ENCODE peak calls at places on chromosomes 3 and 15, in six cellular contexts. M is IMR-90, N is mesenchymal stem cell, V is neuronal stem cell, K is H9, R is trophoblast cell. X is an unnamed sample.

GRCh38 chr3:64900916-64901903 is 213.4 kb upstream of the ADAMTS9 start:
- DNase-seq in K (no peak), R (no peak), N (no peak), M (peak), V (no peak), X (no peak)

GRCh38 chr3:47605646-47606045 is 27.0 kb upstream of the CSPG5 start:
- DNase-seq in M (peak), R (no peak), N (peak), K (no peak), V (no peak), X (no peak)

GRCh38 chr15:85691350-85692240 is 103.1 kb downstream of the KLHL25 start:
- DNase-seq in R (no peak), N (no peak), V (no peak), M (no peak), K (no peak), X (no peak)

GRCh38 chr3:100231668-100232067 is 29.1 kb upstream of the TBC1D23 start:
- DNase-seq in R (no peak), N (no peak), K (no peak), M (peak), V (no peak), X (no peak)

GRCh38 chr15:74937602-74938371 is at the start of gene COX5A:
- DNase-seq in R (peak), N (peak), M (peak), K (peak), V (peak), X (peak)

GRCh38 chr15:85419200-85419599 is 38.8 kb downstream of the AKAP13 start:
- DNase-seq in V (no peak), K (no peak), N (no peak), R (no peak), M (peak), X (no peak)

GRCh38 chr3:51550080-51550819 is 11.7 kb downstream of the RAD54L2 start:
- DNase-seq in V (no peak), R (peak), K (no peak), N (peak), M (no peak), X (no peak)

GRCh38 chr3:128278761-128279593 is 125.7 kb downstream of the EEFSEC start:
- DNase-seq in V (peak), N (peak), M (peak), K (peak), R (no peak), X (no peak)

GRCh38 chr15:68447209-68447608 is 15.2 kb upstream of the ITGA11 start:
- DNase-seq in K (no peak), R (no peak), N (no peak), V (no peak), M (no peak), X (no peak)

GRCh38 chr3:29255854-29256696 is 24.8 kb upstream of the RBMS3 start:
- DNase-seq in R (no peak), M (peak), V (no peak), K (no peak), N (peak), X (no peak)

GRCh38 chr15:70526221-70526973 is 237.0 kb downstream of the UACA start:
- DNase-seq in V (no peak), R (no peak), N (peak), K (peak), M (peak), X (no peak)

GRCh38 chr3:193865339-193865738 is 270.6 kb upstream of the HES1 start:
- DNase-seq in N (no peak), R (no peak), M (no peak), V (no peak), K (no peak), X (no peak)

GRCh38 chr3:12187448-12188327 is 29.0 kb upstream of the TIMP4 start:
- DNase-seq in M (peak), V (no peak), N (peak), K (no peak), R (no peak), X (no peak)

GRCh38 chr3:32816439-32817194 is 1.2 kb upstream of the TRIM71 start:
- DNase-seq in M (no peak), K (peak), V (peak), N (peak), R (no peak), X (peak)

GRCh38 chr15:38207591-38207990 is 45.0 kb upstream of the SPRED1 start:
- DNase-seq in V (no peak), K (no peak), N (no peak), R (peak), M (no peak), X (no peak)

GRCh38 chr3:13782501-13782900 is 97.4 kb downstream of the WNT7A start:
- DNase-seq in K (no peak), M (no peak), R (no peak), N (no peak), V (no peak), X (no peak)

GRCh38 chr3:100647673-100648072 is 38.3 kb downstream of the ADGRG7 start:
- DNase-seq in V (no peak), N (no peak), M (no peak), K (no peak), R (no peak), X (no peak)

GRCh38 chr15:89112341-89112971 is 24.2 kb downstream of the ABHD2 start:
- DNase-seq in K (no peak), V (no peak), M (peak), N (no peak), R (no peak), X (no peak)

GRCh38 chr3:68936855-68937254 is 4.5 kb upstream of the TAFA4 start:
- DNase-seq in M (no peak), R (no peak), K (no peak), V (no peak), N (no peak), X (no peak)

GRCh38 chr15:60096157-60096556 is 92.0 kb downstream of the FOXB1 start:
- DNase-seq in K (no peak), R (peak), N (no peak), V (no peak), M (peak), X (no peak)

GRCh38 chr3:148162132-148162531 is 535.6 kb upstream of the AGTR1 start:
- DNase-seq in M (no peak), N (no peak), K (no peak), R (no peak), V (no peak), X (no peak)

GRCh38 chr3:82178291-82178690 is 416.8 kb upstream of the GBE1 start:
- DNase-seq in V (no peak), R (no peak), N (no peak), M (no peak), K (no peak), X (no peak)

GRCh38 chr3:128369881-128370642 is 96.6 kb downstream of the DNAJB8 start:
- DNase-seq in K (no peak), R (no peak), M (no peak), V (no peak), N (no peak), X (no peak)

GRCh38 chr3:121621491-121621890 is 28.3 kb downstream of the FBXO40 start:
- DNase-seq in N (no peak), M (no peak), R (no peak), V (no peak), K (no peak), X (no peak)

GRCh38 chr3:165273411-165273810 is 77.2 kb upstream of the SLITRK3 start:
- DNase-seq in V (no peak), K (no peak), R (no peak), M (no peak), N (no peak), X (no peak)

GRCh38 chr3:134361162-134361831 is 12.9 kb downstream of the AMOTL2 start:
- DNase-seq in M (no peak), V (no peak), R (no peak), K (no peak), N (no peak), X (no peak)

GRCh38 chr3:127674099-127674792 is 1.5 kb downstream of the ABTB1 start:
- DNase-seq in V (no peak), K (no peak), R (no peak), M (no peak), N (no peak), X (no peak)

GRCh38 chr3:189947948-189948723 is 172.6 kb downstream of the P3H2 start:
- DNase-seq in V (no peak), K (no peak), N (peak), M (peak), R (peak), X (no peak)

GRCh38 chr3:65279225-65279624 is 591.4 kb upstream of the ADAMTS9 start:
- DNase-seq in V (no peak), R (no peak), N (no peak), K (no peak), M (no peak), X (no peak)

GRCh38 chr3:133256787-133257483 is 142.9 kb upstream of the BFSP2 start:
- DNase-seq in K (no peak), N (no peak), R (no peak), M (no peak), V (no peak), X (no peak)

GRCh38 chr3:169911272-169911671 is at the start of gene SAMD7:
- DNase-seq in M (no peak), V (no peak), K (no peak), N (no peak), R (no peak), X (no peak)

GRCh38 chr3:36380171-36381031 is at the start of gene STAC:
- DNase-seq in V (peak), M (no peak), R (no peak), N (no peak), K (peak), X (peak)

GRCh38 chr3:20574746-20575145 is 388.7 kb upstream of the SGO1 start:
- DNase-seq in M (peak), K (no peak), R (peak), V (no peak), N (peak), X (no peak)

GRCh38 chr3:43580181-43580580 is 41.6 kb downstream of the ANO10 start:
- DNase-seq in N (no peak), M (no peak), V (no peak), R (no peak), K (no peak), X (no peak)

GRCh38 chr3:136141891-136142290 is 54.2 kb downstream of the MSL2 start:
- DNase-seq in R (no peak), K (no peak), M (peak), N (no peak), V (no peak), X (no peak)

GRCh38 chr3:131402391-131403039 is 20.9 kb downstream of the NUDT16 start:
- DNase-seq in K (no peak), R (no peak), N (peak), M (peak), V (no peak), X (no peak)

GRCh38 chr3:156803949-156804741 is 22.0 kb upstream of the LEKR1 start:
- DNase-seq in V (no peak), M (no peak), N (no peak), R (no peak), K (no peak), X (no peak)

DNA sequence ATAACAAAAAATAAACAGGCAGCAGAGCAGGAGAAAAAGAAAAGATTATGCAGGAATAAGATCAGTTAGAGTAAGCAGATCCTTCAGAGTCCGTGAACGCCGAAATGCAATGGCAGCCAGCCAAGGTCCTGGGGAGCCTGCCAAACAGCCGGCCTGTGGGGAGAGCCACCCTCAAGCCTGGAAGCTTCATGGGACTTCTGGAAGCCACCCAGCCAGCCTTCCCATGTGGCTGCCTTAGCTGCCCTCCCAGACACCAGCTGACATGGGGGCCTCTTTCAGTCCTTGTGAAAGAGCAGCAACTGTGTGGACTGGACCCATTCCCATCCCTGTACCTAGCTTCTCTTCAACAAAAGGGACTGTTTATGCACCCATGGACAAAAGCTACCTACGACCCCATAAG is 64.9 kb upstream of the RAD18 start:
- DNase-seq in R (no peak), M (peak), N (no peak), V (no peak), K (no peak), X (no peak)
- H4K91ac ChIP-seq in R (no peak), M (no peak), N (no peak), V (no peak), K (no peak), X (no peak)

GRCh38 chr15:40955930-40956542 is 2.8 kb downstream of the CHAC1 start:
- DNase-seq in R (no peak), V (no peak), K (no peak), M (peak), N (peak), X (no peak)

GRCh38 chr15:40957041-40957555 is 3.8 kb downstream of the CHAC1 start:
- DNase-seq in R (no peak), M (no peak), K (no peak), V (no peak), N (no peak), X (no peak)

GRCh38 chr15:40955141-40955903 is 2.1 kb downstream of the CHAC1 start:
- DNase-seq in V (no peak), N (no peak), M (no peak), R (no peak), K (no peak), X (no peak)

GRCh38 chr15:40957581-40958051 is 4.3 kb downstream of the CHAC1 start:
- DNase-seq in K (no peak), R (no peak), N (no peak), V (no peak), M (no peak), X (no peak)

DNA sequence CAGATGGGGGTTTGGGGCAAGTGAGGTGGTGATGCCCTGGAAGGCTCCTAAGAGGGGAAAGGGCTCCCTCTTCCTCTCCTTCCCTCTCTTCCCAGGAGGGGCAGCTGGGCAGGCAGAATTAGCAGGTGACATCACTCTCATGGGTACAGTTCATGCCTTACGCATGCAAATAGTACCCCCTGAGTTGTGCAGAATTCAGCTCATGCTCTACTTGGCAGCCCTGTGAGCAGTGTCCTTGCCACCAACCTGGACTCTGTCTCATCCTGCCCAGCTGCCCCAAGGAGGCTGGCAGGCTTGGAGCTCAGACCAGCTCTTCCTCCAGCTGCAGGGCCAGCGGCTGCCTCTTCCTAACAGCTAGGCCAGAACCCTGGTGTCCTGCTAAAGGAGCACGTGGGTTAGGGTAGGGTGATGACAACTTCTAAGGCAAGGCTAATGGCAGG is 3.3 kb downstream of the CHAC1 start:
- DNase-seq in M (no peak), N (no peak), V (no peak), K (no peak), R (no peak), X (no peak)
- H4K91ac ChIP-seq in M (no peak), N (no peak), V (no peak), K (no peak), R (no peak), X (no peak)

GRCh38 chr3:54424283-54424682 is 301.9 kb downstream of the CACNA2D3 start:
- DNase-seq in M (no peak), N (no peak), V (no peak), R (no peak), K (no peak), X (no peak)

GRCh38 chr3:54427951-54428871 is 305.9 kb downstream of the CACNA2D3 start:
- DNase-seq in R (peak), N (peak), M (peak), K (peak), V (peak), X (peak)

GRCh38 chr3:54426431-54426830 is 304.1 kb downstream of the CACNA2D3 start:
- DNase-seq in N (no peak), V (no peak), K (no peak), M (no peak), R (no peak), X (no peak)

GRCh38 chr3:54432975-54433374 is 310.6 kb downstream of the CACNA2D3 start:
- DNase-seq in R (no peak), N (no peak), K (no peak), M (no peak), V (no peak), X (no peak)

GRCh38 chr3:54427501-54427900 is 305.1 kb downstream of the CACNA2D3 start:
- DNase-seq in N (no peak), V (no peak), M (no peak), K (no peak), R (peak), X (no peak)
- H4K91ac ChIP-seq in N (no peak), V (no peak), M (no peak), K (no peak), R (no peak), X (no peak)

GRCh38 chr15:28027714-28028076 is 71.4 kb downstream of the OCA2 start:
- DNase-seq in R (no peak), M (no peak), V (no peak), K (no peak), N (no peak), X (peak)

GRCh38 chr15:28037969-28038640 is 61.0 kb downstream of the OCA2 start:
- DNase-seq in K (no peak), R (no peak), N (no peak), V (no peak), M (no peak), X (no peak)

DNA sequence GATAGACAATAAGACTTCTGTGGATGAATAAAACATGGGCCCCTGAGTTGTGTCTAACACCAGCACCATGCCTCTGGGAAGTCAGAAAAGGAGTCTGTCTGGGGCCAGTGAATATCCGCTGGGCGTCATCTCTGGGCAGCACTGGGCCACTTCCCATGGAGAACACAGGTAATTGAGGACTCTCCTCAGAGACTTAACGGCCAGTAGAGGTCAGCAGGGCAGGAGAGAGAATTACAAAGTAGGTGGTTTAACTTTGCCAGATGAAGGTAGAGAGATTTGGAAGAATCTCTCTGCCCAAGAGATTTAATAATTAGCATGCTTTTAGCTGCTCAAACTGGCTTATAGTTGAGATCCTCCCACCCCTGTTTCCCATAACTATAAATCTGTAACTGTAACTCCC is 65.7 kb downstream of the OCA2 start:
- DNase-seq in N (no peak), M (no peak), R (no peak), K (no peak), V (no peak), X (no peak)
- H4K91ac ChIP-seq in N (no peak), M (no peak), R (no peak), K (no peak), V (no peak), X (no peak)

DNA sequence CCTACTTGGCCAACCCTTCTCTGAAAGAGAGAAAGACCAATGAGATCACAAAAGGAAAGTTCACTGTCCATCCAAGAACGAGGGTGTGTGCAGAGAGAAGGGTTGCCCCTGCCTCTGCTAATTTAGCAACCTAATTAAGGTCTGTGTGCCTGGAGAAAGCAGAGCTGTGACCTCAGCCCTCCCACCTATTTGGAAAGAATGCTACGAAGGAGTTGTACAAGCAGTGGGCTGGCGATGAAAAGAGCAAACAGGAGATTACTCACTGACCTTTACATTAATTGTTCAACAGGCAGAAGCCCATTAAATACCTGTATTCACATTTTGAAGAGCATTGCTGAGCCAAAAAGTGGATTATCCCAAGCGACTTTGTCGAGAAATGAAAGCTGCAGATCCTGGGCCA is 314.9 kb downstream of the NTRK3 start:
- DNase-seq in M (no peak), K (no peak), N (no peak), R (no peak), V (peak), X (no peak)
- H4K91ac ChIP-seq in M (no peak), K (no peak), N (no peak), R (no peak), V (no peak), X (no peak)

GRCh38 chr3:10495614-10496013 is 9.8 kb downstream of the ATP2B2 start:
- DNase-seq in N (no peak), R (no peak), M (no peak), V (no peak), K (no peak), X (no peak)
- H4K91ac ChIP-seq in N (no peak), R (no peak), M (no peak), V (no peak), K (no peak), X (no peak)

GRCh38 chr3:188874576-188874975 is 297.2 kb upstream of the TPRG1 start:
- DNase-seq in M (no peak), N (no peak), V (peak), R (no peak), K (no peak), X (no peak)

GRCh38 chr3:188867691-188868090 is 304.1 kb upstream of the TPRG1 start:
- DNase-seq in M (no peak), K (no peak), V (no peak), N (no peak), R (no peak), X (no peak)

GRCh38 chr3:188868803-188869202 is 303.0 kb upstream of the TPRG1 start:
- DNase-seq in N (no peak), M (no peak), K (no peak), V (no peak), R (no peak), X (no peak)

GRCh38 chr3:188863999-188864406 is 307.8 kb upstream of the TPRG1 start:
- DNase-seq in K (no peak), R (no peak), V (no peak), M (peak), N (peak), X (no peak)

DNA sequence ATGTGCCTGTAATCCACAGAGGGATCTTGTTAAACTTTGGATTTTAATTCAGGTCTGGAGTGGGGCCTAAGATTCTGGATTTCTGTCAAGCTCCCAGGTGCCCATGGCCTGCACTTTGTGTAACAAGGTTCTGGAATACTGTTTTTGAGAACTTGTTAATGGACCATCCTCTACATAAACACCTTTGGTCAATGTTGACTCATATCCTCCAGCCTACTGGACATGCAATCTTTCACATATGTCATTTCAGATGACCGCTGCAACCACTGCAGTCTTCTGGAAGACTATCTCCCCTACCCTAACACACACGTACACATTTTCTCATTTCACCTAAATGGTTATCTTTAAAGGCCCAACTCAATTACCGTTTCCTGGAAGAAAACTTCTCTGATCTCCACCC is 302.1 kb upstream of the TPRG1 start:
- DNase-seq in K (no peak), V (no peak), M (peak), N (peak), R (no peak), X (no peak)
- H4K91ac ChIP-seq in K (no peak), V (no peak), M (no peak), N (no peak), R (no peak), X (no peak)

GRCh38 chr15:78675617-78676360 is 34.8 kb upstream of the CHRNB4 start:
- DNase-seq in K (no peak), M (no peak), V (no peak), R (no peak), N (no peak), X (no peak)
- H4K91ac ChIP-seq in K (no peak), M (no peak), V (no peak), R (no peak), N (no peak), X (peak)